ENCODE peak calls at places on chromosome 16, in seven cellular contexts. One of them, this sample, is unnamed.
A peak's percentile ranks its signal among the peaks of the same experiment; 100 is the strongest.

GRCh38 chr16:66344533-66345145 is 21.9 kb upstream of the CDH5 start:
- DNase-seq in CD8-positive, alpha-beta T cell: no peak
- DNase-seq in IMR-90: peak; percentile 48
- DNase-seq in colonic mucosa: peak; percentile 45
- DNase-seq in cardiac muscle cell: peak; percentile 70
- DNase-seq in tibial nerve: peak; percentile 86
- DNase-seq in left ventricle myocardium inferior: no peak
- DNase-seq in this sample: no peak

GRCh38 chr16:4313563-4314531 is 2.0 kb upstream of the GLIS2 start:
- DNase-seq in CD8-positive, alpha-beta T cell: no peak
- DNase-seq in IMR-90: no peak
- DNase-seq in colonic mucosa: peak; percentile 39
- DNase-seq in cardiac muscle cell: peak; percentile 61
- DNase-seq in tibial nerve: no peak
- DNase-seq in left ventricle myocardium inferior: no peak
- DNase-seq in this sample: peak; percentile 87

GRCh38 chr16:10122546-10122945 is 59.7 kb downstream of the GRIN2A start:
- DNase-seq in CD8-positive, alpha-beta T cell: no peak
- DNase-seq in IMR-90: no peak
- DNase-seq in colonic mucosa: no peak
- DNase-seq in cardiac muscle cell: peak; percentile 16
- DNase-seq in tibial nerve: no peak
- DNase-seq in left ventricle myocardium inferior: no peak
- DNase-seq in this sample: no peak

GRCh38 chr16:814974-815373 is 14.4 kb upstream of the GNG13 start:
- DNase-seq in CD8-positive, alpha-beta T cell: no peak
- DNase-seq in IMR-90: peak; percentile 70
- DNase-seq in colonic mucosa: no peak
- DNase-seq in cardiac muscle cell: no peak
- DNase-seq in tibial nerve: no peak
- DNase-seq in left ventricle myocardium inferior: no peak
- DNase-seq in this sample: no peak

GRCh38 chr16:10408824-10409381 is 23.0 kb downstream of the ATF7IP2 start:
- DNase-seq in CD8-positive, alpha-beta T cell: no peak
- DNase-seq in IMR-90: no peak
- DNase-seq in colonic mucosa: no peak
- DNase-seq in cardiac muscle cell: no peak
- DNase-seq in tibial nerve: no peak
- DNase-seq in left ventricle myocardium inferior: no peak
- DNase-seq in this sample: no peak

GRCh38 chr16:52825882-52826281 is 226.8 kb downstream of the CHD9NB start:
- DNase-seq in CD8-positive, alpha-beta T cell: no peak
- DNase-seq in IMR-90: no peak
- DNase-seq in colonic mucosa: no peak
- DNase-seq in cardiac muscle cell: peak; percentile 64
- DNase-seq in tibial nerve: no peak
- DNase-seq in left ventricle myocardium inferior: no peak
- DNase-seq in this sample: no peak

GRCh38 chr16:81476732-81477131 is 32.1 kb downstream of the CMIP start:
- DNase-seq in CD8-positive, alpha-beta T cell: no peak
- DNase-seq in IMR-90: no peak
- DNase-seq in colonic mucosa: no peak
- DNase-seq in cardiac muscle cell: no peak
- DNase-seq in tibial nerve: no peak
- DNase-seq in left ventricle myocardium inferior: no peak
- DNase-seq in this sample: no peak

GRCh38 chr16:49754495-49755290 is 101.2 kb downstream of the ZNF423 start:
- DNase-seq in CD8-positive, alpha-beta T cell: no peak
- DNase-seq in IMR-90: no peak
- DNase-seq in colonic mucosa: peak; percentile 32
- DNase-seq in cardiac muscle cell: peak; percentile 37
- DNase-seq in tibial nerve: peak; percentile 27
- DNase-seq in left ventricle myocardium inferior: peak; percentile 25
- DNase-seq in this sample: no peak

GRCh38 chr16:35308674-35309073 is 1849.3 kb downstream of the TP53TG3F start:
- DNase-seq in CD8-positive, alpha-beta T cell: no peak
- DNase-seq in IMR-90: no peak
- DNase-seq in colonic mucosa: no peak
- DNase-seq in cardiac muscle cell: no peak
- DNase-seq in tibial nerve: no peak
- DNase-seq in left ventricle myocardium inferior: no peak
- DNase-seq in this sample: no peak

GRCh38 chr16:51651061-51651466 is 500.0 kb upstream of the SALL1 start:
- DNase-seq in CD8-positive, alpha-beta T cell: no peak
- DNase-seq in IMR-90: no peak
- DNase-seq in colonic mucosa: no peak
- DNase-seq in cardiac muscle cell: peak; percentile 7
- DNase-seq in tibial nerve: no peak
- DNase-seq in left ventricle myocardium inferior: no peak
- DNase-seq in this sample: no peak

GRCh38 chr16:21166561-21166961 is 8.1 kb downstream of the LDAF1 start:
- DNase-seq in CD8-positive, alpha-beta T cell: no peak
- DNase-seq in IMR-90: peak; percentile 52
- DNase-seq in colonic mucosa: no peak
- DNase-seq in cardiac muscle cell: peak; percentile 24
- DNase-seq in tibial nerve: no peak
- DNase-seq in left ventricle myocardium inferior: no peak
- DNase-seq in this sample: no peak

GRCh38 chr16:1538804-1539520 is 5.5 kb downstream of the TMEM204 start:
- DNase-seq in CD8-positive, alpha-beta T cell: no peak
- DNase-seq in IMR-90: no peak
- DNase-seq in colonic mucosa: no peak
- DNase-seq in cardiac muscle cell: peak; percentile 6
- DNase-seq in tibial nerve: no peak
- DNase-seq in left ventricle myocardium inferior: no peak
- DNase-seq in this sample: no peak

GRCh38 chr16:52756812-52757517 is 210.0 kb upstream of the TOX3 start:
- DNase-seq in CD8-positive, alpha-beta T cell: no peak
- DNase-seq in IMR-90: no peak
- DNase-seq in colonic mucosa: no peak
- DNase-seq in cardiac muscle cell: no peak
- DNase-seq in tibial nerve: no peak
- DNase-seq in left ventricle myocardium inferior: no peak
- DNase-seq in this sample: no peak

GRCh38 chr16:85448557-85449194 is 164.4 kb upstream of the GSE1 start:
- DNase-seq in CD8-positive, alpha-beta T cell: peak; percentile 73
- DNase-seq in IMR-90: no peak
- DNase-seq in colonic mucosa: peak; percentile 85
- DNase-seq in cardiac muscle cell: no peak
- DNase-seq in tibial nerve: no peak
- DNase-seq in left ventricle myocardium inferior: no peak
- DNase-seq in this sample: peak; percentile 87

DNA sequence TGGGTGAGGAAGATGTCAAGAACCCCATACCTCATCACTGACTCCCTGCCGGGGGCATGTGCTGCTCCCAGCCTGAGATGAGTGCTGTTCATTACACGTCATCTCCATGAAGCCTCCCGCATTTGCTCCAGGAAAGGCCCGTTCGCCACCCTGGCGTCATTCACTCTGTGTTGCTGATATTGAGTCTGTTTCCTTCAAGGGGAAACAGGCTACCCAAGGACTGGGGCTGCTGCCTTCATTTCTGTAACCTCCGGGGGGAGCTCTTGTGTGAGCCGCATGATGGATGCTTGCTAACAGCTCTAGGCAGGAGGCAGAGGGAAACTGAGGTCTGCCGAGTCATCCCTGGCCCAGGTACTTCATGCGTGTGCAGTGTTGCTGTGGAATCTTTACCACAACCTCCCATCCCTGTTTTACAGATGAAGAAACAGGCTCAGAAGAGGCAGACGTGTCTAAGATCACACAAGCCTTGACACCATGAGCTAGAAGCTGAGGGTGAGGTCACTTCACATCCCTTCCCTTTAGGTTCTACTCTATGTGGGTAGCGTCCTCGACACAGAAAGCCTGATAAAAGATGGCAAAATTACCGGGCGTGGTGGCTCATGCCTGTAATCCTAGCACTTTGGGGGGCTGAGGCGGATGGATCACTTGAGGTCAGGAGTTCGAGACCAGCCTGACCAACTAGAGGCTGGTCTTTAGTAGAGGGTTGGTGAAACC is 3.5 kb upstream of the ARMC5 start:
- DNase-seq in CD8-positive, alpha-beta T cell: no peak
- DNase-seq in IMR-90: no peak
- DNase-seq in colonic mucosa: no peak
- DNase-seq in cardiac muscle cell: peak; percentile 37
- DNase-seq in tibial nerve: no peak
- DNase-seq in left ventricle myocardium inferior: no peak
- DNase-seq in this sample: no peak
- H3K4me3 ChIP-seq in CD8-positive, alpha-beta T cell: no peak overlapping the region
- H3K4me3 ChIP-seq in IMR-90: no peak overlapping the region
- H3K4me3 ChIP-seq in colonic mucosa: no peak overlapping the region
- H3K4me3 ChIP-seq in cardiac muscle cell: no peak overlapping the region
- H3K4me3 ChIP-seq in tibial nerve: no peak overlapping the region
- H3K4me3 ChIP-seq in left ventricle myocardium inferior: peak overlapping the region; percentile 6
- H3K4me3 ChIP-seq in this sample: no peak overlapping the region

DNA sequence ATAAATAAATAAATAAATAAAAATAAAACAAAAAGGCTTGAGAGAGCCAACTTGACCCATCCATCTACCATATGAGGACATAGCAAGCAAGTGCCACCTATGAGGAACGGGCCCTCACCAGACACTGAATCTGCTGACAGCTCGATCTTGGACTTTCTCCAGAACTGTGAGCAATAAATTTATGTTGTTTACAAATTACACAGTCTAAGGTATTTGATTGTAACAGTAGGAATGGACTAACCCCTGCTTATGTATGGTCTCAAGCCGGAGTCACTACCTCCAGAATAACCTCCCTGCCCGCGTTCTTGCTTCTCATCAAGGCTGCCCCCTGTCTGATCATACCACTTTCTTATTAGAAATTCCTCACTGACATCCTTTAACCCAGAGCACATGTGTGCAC is 9.9 kb downstream of the SLC5A11 start:
- DNase-seq in CD8-positive, alpha-beta T cell: no peak
- DNase-seq in IMR-90: no peak
- DNase-seq in colonic mucosa: no peak
- DNase-seq in cardiac muscle cell: no peak
- DNase-seq in tibial nerve: no peak
- DNase-seq in left ventricle myocardium inferior: no peak
- DNase-seq in this sample: no peak
- H3K27ac ChIP-seq in CD8-positive, alpha-beta T cell: no peak overlapping the region
- H3K27ac ChIP-seq in IMR-90: no peak overlapping the region
- H3K27ac ChIP-seq in colonic mucosa: no peak overlapping the region
- H3K27ac ChIP-seq in cardiac muscle cell: no peak overlapping the region
- H3K27ac ChIP-seq in tibial nerve: no peak overlapping the region
- H3K27ac ChIP-seq in left ventricle myocardium inferior: no peak overlapping the region
- H3K27ac ChIP-seq in this sample: no peak overlapping the region

GRCh38 chr16:31333686-31334649 is 21.0 kb upstream of the ITGAX start:
- DNase-seq in CD8-positive, alpha-beta T cell: no peak
- DNase-seq in IMR-90: peak; percentile 13
- DNase-seq in colonic mucosa: no peak
- DNase-seq in cardiac muscle cell: peak; percentile 42
- DNase-seq in tibial nerve: no peak
- DNase-seq in left ventricle myocardium inferior: no peak
- DNase-seq in this sample: no peak
- TF ChIP-seq CTCF in CD8-positive, alpha-beta T cell: peak; percentile 12
- TF ChIP-seq CTCF in IMR-90: no peak
- TF ChIP-seq CTCF in colonic mucosa: peak; percentile 22
- TF ChIP-seq CTCF in cardiac muscle cell: peak; percentile 24
- TF ChIP-seq CTCF in tibial nerve: no peak
- TF ChIP-seq CTCF in left ventricle myocardium inferior: peak; percentile 43
- TF ChIP-seq CTCF in this sample: no peak

GRCh38 chr16:63188076-63188771 is 1152.0 kb upstream of the CDH8 start:
- DNase-seq in CD8-positive, alpha-beta T cell: no peak
- DNase-seq in IMR-90: no peak
- DNase-seq in colonic mucosa: peak; percentile 19
- DNase-seq in cardiac muscle cell: no peak
- DNase-seq in tibial nerve: no peak
- DNase-seq in left ventricle myocardium inferior: no peak
- DNase-seq in this sample: no peak
- H3K4me3 ChIP-seq in CD8-positive, alpha-beta T cell: no peak overlapping the region
- H3K4me3 ChIP-seq in IMR-90: no peak overlapping the region
- H3K4me3 ChIP-seq in colonic mucosa: no peak overlapping the region
- H3K4me3 ChIP-seq in cardiac muscle cell: no peak overlapping the region
- H3K4me3 ChIP-seq in tibial nerve: no peak overlapping the region
- H3K4me3 ChIP-seq in left ventricle myocardium inferior: no peak overlapping the region
- H3K4me3 ChIP-seq in this sample: peak overlapping the region; percentile 3

GRCh38 chr16:73053038-73053378 is 5.1 kb upstream of the ZFHX3 start:
- DNase-seq in CD8-positive, alpha-beta T cell: no peak
- DNase-seq in IMR-90: no peak
- DNase-seq in colonic mucosa: no peak
- DNase-seq in cardiac muscle cell: no peak
- DNase-seq in tibial nerve: no peak
- DNase-seq in left ventricle myocardium inferior: no peak
- DNase-seq in this sample: no peak
- H3K27ac ChIP-seq in CD8-positive, alpha-beta T cell: no peak overlapping the region
- H3K27ac ChIP-seq in IMR-90: peak overlapping the region; percentile 94
- H3K27ac ChIP-seq in colonic mucosa: peak overlapping the region; percentile 64
- H3K27ac ChIP-seq in cardiac muscle cell: no peak overlapping the region
- H3K27ac ChIP-seq in tibial nerve: peak overlapping the region; percentile 69
- H3K27ac ChIP-seq in left ventricle myocardium inferior: peak overlapping the region; percentile 97
- H3K27ac ChIP-seq in this sample: no peak overlapping the region

DNA sequence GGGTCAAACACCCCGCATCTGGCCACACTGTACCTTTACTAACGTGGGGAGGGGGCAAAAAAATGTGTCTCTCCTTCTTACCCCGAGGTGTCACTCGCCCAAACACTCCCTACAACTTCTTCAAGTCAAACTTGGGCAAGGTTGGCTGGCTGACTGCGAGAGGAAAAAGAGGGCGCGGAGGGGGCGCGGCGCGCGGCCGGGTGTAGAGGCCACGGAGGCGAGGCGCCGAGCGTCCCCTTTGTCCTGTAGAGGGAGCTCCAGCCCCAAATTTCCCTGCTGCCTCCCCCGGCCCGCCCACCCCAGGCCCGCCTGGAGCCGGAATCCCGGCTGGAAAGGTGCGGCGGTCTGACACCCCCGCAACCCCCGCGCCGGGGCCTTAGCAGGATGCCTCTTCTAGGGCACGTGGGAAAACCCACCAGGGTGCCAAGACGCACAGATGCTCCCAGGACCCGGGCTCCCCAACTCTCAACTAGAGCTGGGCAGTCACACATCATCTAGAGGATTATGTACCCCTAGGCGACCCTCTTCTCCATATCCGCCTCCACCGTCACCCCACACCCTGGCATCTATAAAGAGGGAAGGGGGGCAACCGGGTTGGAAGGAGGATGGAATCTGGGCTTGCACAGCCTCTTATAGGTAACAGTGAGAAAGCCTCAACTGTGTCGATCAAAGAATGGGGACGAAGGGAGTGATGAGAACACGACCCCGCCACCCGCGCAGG is 4.2 kb downstream of the IRX3 start:
- DNase-seq in CD8-positive, alpha-beta T cell: no peak
- DNase-seq in IMR-90: no peak
- DNase-seq in colonic mucosa: peak; percentile 53
- DNase-seq in cardiac muscle cell: peak; percentile 88
- DNase-seq in tibial nerve: no peak
- DNase-seq in left ventricle myocardium inferior: peak; percentile 64
- DNase-seq in this sample: peak; percentile 29
- TF ChIP-seq CTCF in CD8-positive, alpha-beta T cell: no peak
- TF ChIP-seq CTCF in IMR-90: peak; percentile 23
- TF ChIP-seq CTCF in colonic mucosa: peak; percentile 59
- TF ChIP-seq CTCF in cardiac muscle cell: peak; percentile 53
- TF ChIP-seq CTCF in tibial nerve: peak; percentile 30
- TF ChIP-seq CTCF in left ventricle myocardium inferior: peak; percentile 80
- TF ChIP-seq CTCF in this sample: peak; percentile 49

GRCh38 chr16:87582221-87582965 is 19.9 kb upstream of the JPH3 start:
- DNase-seq in CD8-positive, alpha-beta T cell: no peak
- DNase-seq in IMR-90: peak; percentile 75
- DNase-seq in colonic mucosa: peak; percentile 49
- DNase-seq in cardiac muscle cell: no peak
- DNase-seq in tibial nerve: peak; percentile 64
- DNase-seq in left ventricle myocardium inferior: peak; percentile 69
- DNase-seq in this sample: peak; percentile 57
- H3K4me3 ChIP-seq in CD8-positive, alpha-beta T cell: no peak overlapping the region
- H3K4me3 ChIP-seq in IMR-90: no peak overlapping the region
- H3K4me3 ChIP-seq in colonic mucosa: no peak overlapping the region
- H3K4me3 ChIP-seq in cardiac muscle cell: no peak overlapping the region
- H3K4me3 ChIP-seq in tibial nerve: no peak overlapping the region
- H3K4me3 ChIP-seq in left ventricle myocardium inferior: peak overlapping the region; percentile 48
- H3K4me3 ChIP-seq in this sample: no peak overlapping the region

This sample was measured in pancreas.